ENCODE peak calls at places on chromosomes 13 and 19, in six cellular contexts. M is PC-3, S is NCI-H1436, Z is heart right ventricle, Y is upper lobe of right lung, T is iPS-NIHi11. X is an unnamed sample.

GRCh38 chr13:84917252-84917878 is 881.9 kb downstream of the SLITRK6 start:
- DNase-seq in M (peak; percentile 60), S (peak; percentile 34), Z (no peak), Y (no peak), T (no peak), X (no peak)

GRCh38 chr19:16213076-16213475 is 15.4 kb downstream of the AP1M1 start:
- DNase-seq in M (no peak), S (no peak), Z (no peak), Y (no peak), T (no peak), X (no peak)

GRCh38 chr13:30364876-30365275 is 57.4 kb upstream of the UBE2L5 start:
- DNase-seq in M (no peak), S (no peak), Z (no peak), Y (no peak), T (no peak), X (no peak)

GRCh38 chr19:45473366-45474190 is 5.8 kb downstream of the FOSB start:
- DNase-seq in M (no peak), S (no peak), Z (no peak), Y (no peak), T (no peak), X (no peak)

GRCh38 chr19:42872608-42873007 is 6.9 kb downstream of the PSG1 start:
- DNase-seq in M (no peak), S (no peak), Z (no peak), Y (no peak), T (no peak), X (no peak)

GRCh38 chr13:25659091-25659502 is 287.3 kb downstream of the ATP8A2 start:
- DNase-seq in M (peak; percentile 14), S (peak; percentile 0), Z (no peak), Y (no peak), T (no peak), X (no peak)

GRCh38 chr19:13505761-13506549 is at the start of gene CACNA1A:
- DNase-seq in M (no peak), S (no peak), Z (no peak), Y (no peak), T (peak; percentile 80), X (no peak)

GRCh38 chr19:3034845-3035541 is 5.9 kb upstream of the TLE2 start:
- DNase-seq in M (no peak), S (no peak), Z (peak; percentile 38), Y (no peak), T (no peak), X (peak; percentile 56)

GRCh38 chr13:110841846-110842245 is 73.0 kb downstream of the ANKRD10 start:
- DNase-seq in M (peak; percentile 88), S (no peak), Z (no peak), Y (no peak), T (no peak), X (no peak)